ENCODE peak calls at places on chromosomes 2 and 18, in five cellular contexts. V is activated T-helper 2 cell treated with anti-CD3 and anti-CD28 coated beads, Interferon-gamma antibody, Interleukin-2, Interleukin-4, amounts not matched to agents 10 μg/mL and 5 μg/mL and 100 μg/mL, durations not matched to agents 14 hours and 24 hours and 36 hours; O is cerebellum; Z is NCI-H2227 treated with DMSO at 0.1 percent for 48 hours; K is central memory CD4-positive, alpha-beta T cell. X is an unnamed sample.

GRCh38 chr2:175930504-175930903 is 71.6 kb downstream of the LNPK start:
- DNase-seq in V (no peak), O (no peak), Z (no peak), K (no peak), X (no peak)

GRCh38 chr2:16773080-16773713 is 107.6 kb upstream of the CYRIA start:
- DNase-seq in V (no peak), O (peak), Z (peak), K (no peak), X (peak)

GRCh38 chr2:239594772-239595608 is 194.2 kb upstream of the HDAC4 start:
- DNase-seq in V (no peak), O (no peak), Z (no peak), K (no peak), X (no peak)

GRCh38 chr2:145649061-145649460 is 1129.1 kb upstream of the ZEB2 start:
- DNase-seq in V (no peak), O (no peak), Z (no peak), K (no peak), X (no peak)

GRCh38 chr2:97871096-97871780 is 124.5 kb downstream of the TMEM131 start:
- DNase-seq in V (no peak), O (no peak), Z (no peak), K (no peak), X (peak)

GRCh38 chr2:59583173-59583765 is 970.2 kb downstream of the BCL11A start:
- DNase-seq in V (no peak), O (no peak), Z (no peak), K (no peak), X (no peak)

GRCh38 chr2:10876963-10877362 is 34.8 kb upstream of the KCNF1 start:
- DNase-seq in V (no peak), O (no peak), Z (no peak), K (no peak), X (no peak)

GRCh38 chr2:157596992-157597681 is 31.5 kb downstream of the ACVR1C start:
- DNase-seq in V (peak), O (peak), Z (peak), K (peak), X (peak)

GRCh38 chr2:96985630-96986385 is 572 bp downstream of the FAM178B start:
- DNase-seq in V (no peak), O (no peak), Z (no peak), K (no peak), X (no peak)

GRCh38 chr2:10188211-10188610 is 65.7 kb downstream of the RRM2 start:
- DNase-seq in V (no peak), O (no peak), Z (no peak), K (no peak), X (peak)

GRCh38 chr2:192243488-192243887 is 48.8 kb upstream of the TMEFF2 start:
- DNase-seq in V (no peak), O (no peak), Z (no peak), K (no peak), X (peak)

GRCh38 chr2:241412144-241412543 is 56.1 kb downstream of the FARP2 start:
- DNase-seq in V (no peak), O (no peak), Z (no peak), K (no peak), X (peak)

GRCh38 chr2:204731996-204732395 is 186.7 kb downstream of the PARD3B start:
- DNase-seq in V (no peak), O (no peak), Z (no peak), K (no peak), X (peak)

GRCh38 chr2:36663851-36664715 is 32.4 kb upstream of the VIT start:
- DNase-seq in V (no peak), O (peak), Z (peak), K (peak), X (peak)

GRCh38 chr2:69917854-69918253 is 2.9 kb downstream of the MXD1 start:
- DNase-seq in V (no peak), O (no peak), Z (no peak), K (no peak), X (peak)

GRCh38 chr18:74674487-74674886 is 76.8 kb downstream of the ZNF407 start:
- DNase-seq in V (no peak), O (no peak), Z (no peak), K (no peak), X (no peak)

GRCh38 chr2:227479865-227480475 is 8.0 kb downstream of the AGFG1 start:
- DNase-seq in V (no peak), O (no peak), Z (peak), K (no peak), X (no peak)

GRCh38 chr18:48548404-48548771 is 9.6 kb downstream of the CTIF start:
- DNase-seq in V (no peak), O (no peak), Z (no peak), K (no peak), X (no peak)

GRCh38 chr18:79681484-79682387 is 2.1 kb downstream of the CTDP1 start:
- DNase-seq in V (peak), O (no peak), Z (no peak), K (peak), X (no peak)

GRCh38 chr2:238728322-238729260 is 119.3 kb upstream of the TWIST2 start:
- DNase-seq in V (no peak), O (no peak), Z (no peak), K (no peak), X (peak)

GRCh38 chr2:102474785-102475184 is 1.8 kb downstream of the SLC9A4 start:
- DNase-seq in V (no peak), O (no peak), Z (no peak), K (no peak), X (no peak)

GRCh38 chr2:36706451-36706850 is 9.9 kb downstream of the VIT start:
- DNase-seq in V (no peak), O (no peak), Z (no peak), K (no peak), X (no peak)

GRCh38 chr2:3598197-3598910 is 3.4 kb downstream of the COLEC11 start:
- DNase-seq in V (no peak), O (no peak), Z (no peak), K (no peak), X (no peak)

GRCh38 chr2:132608222-132608795 is 61.7 kb downstream of the LYPD1 start:
- DNase-seq in V (no peak), O (no peak), Z (no peak), K (no peak), X (peak)

GRCh38 chr2:234496835-234497591 is at the start of gene ARL4C:
- DNase-seq in V (peak), O (peak), Z (peak), K (peak), X (peak)

GRCh38 chr18:832085-832681 is 20.1 kb upstream of the YES1 start:
- DNase-seq in V (peak), O (no peak), Z (peak), K (no peak), X (peak)

GRCh38 chr18:77013777-77014525 is 118.6 kb downstream of the MBP start:
- DNase-seq in V (no peak), O (no peak), Z (no peak), K (no peak), X (no peak)

GRCh38 chr18:11246466-11246865 is 97.1 kb upstream of the PIEZO2 start:
- DNase-seq in V (no peak), O (no peak), Z (no peak), K (no peak), X (no peak)

GRCh38 chr2:7697052-7697451 is 779.8 kb downstream of the RNF144A start:
- DNase-seq in V (no peak), O (no peak), Z (peak), K (no peak), X (no peak)

GRCh38 chr2:230916218-230916617 is 8.8 kb downstream of the GPR55 start:
- DNase-seq in V (no peak), O (no peak), Z (no peak), K (no peak), X (no peak)

GRCh38 chr2:157441072-157441454 is 2.8 kb downstream of the CYTIP start:
- DNase-seq in V (no peak), O (no peak), Z (no peak), K (peak), X (peak)

GRCh38 chr2:238042849-238043584 is 17.8 kb upstream of the SCLY start:
- DNase-seq in V (no peak), O (no peak), Z (no peak), K (no peak), X (no peak)

GRCh38 chr2:15050483-15050882 is 418.0 kb downstream of the LRATD1 start:
- DNase-seq in V (no peak), O (no peak), Z (no peak), K (no peak), X (no peak)

GRCh38 chr2:19104503-19104902 is 253.9 kb downstream of the OSR1 start:
- DNase-seq in V (no peak), O (no peak), Z (no peak), K (no peak), X (no peak)

X was measured in myocyte.